ENCODE peak calls at places on chromosomes 16 and 17, in four cellular contexts. P, I, K and E are unnamed samples.
A peak's percentile ranks its signal among the peaks of the same experiment; 100 is the strongest.

GRCh38 chr17:82956146-82956725 is 116.4 kb upstream of the ZNF750 start:
- DNase-seq in K (no peak), P (no peak), I (no peak), E (no peak)

GRCh38 chr17:81396722-81397313 is 1.6 kb downstream of the BAHCC1 start:
- DNase-seq in I (no peak), P (peak; percentile 67), K (no peak), E (no peak)

GRCh38 chr16:88355389-88356123 is 27.2 kb upstream of the ZNF469 start:
- DNase-seq in P (no peak), I (no peak), K (no peak), E (no peak)

GRCh38 chr16:74825941-74826340 is 51.3 kb upstream of the FA2H start:
- DNase-seq in K (no peak), I (no peak), P (no peak), E (no peak)

GRCh38 chr16:11691771-11692170 is 23.5 kb downstream of the SNN start:
- DNase-seq in I (no peak), P (no peak), K (no peak), E (no peak)

GRCh38 chr17:19388791-19389190 is 1.8 kb upstream of the MFAP4 start:
- DNase-seq in K (no peak), I (no peak), P (no peak), E (no peak)

GRCh38 chr16:85652431-85653221 is 36.1 kb downstream of the GINS2 start:
- DNase-seq in P (peak; percentile 68), K (no peak), I (no peak), E (no peak)

GRCh38 chr16:53878216-53878615 is 174.3 kb downstream of the FTO start:
- DNase-seq in I (no peak), P (no peak), K (no peak), E (no peak)

GRCh38 chr16:19595043-19595767 is 39.7 kb downstream of the VPS35L start:
- DNase-seq in P (peak; percentile 50), I (peak; percentile 50), K (no peak), E (peak; percentile 33)

GRCh38 chr17:80101160-80101945 is at the start of gene GAA:
- DNase-seq in P (peak; percentile 91), K (peak; percentile 22), I (no peak), E (no peak)

GRCh38 chr16:68490829-68491575 is 42.7 kb upstream of the SMPD3 start:
- DNase-seq in P (no peak), I (peak; percentile 59), K (peak; percentile 13), E (peak; percentile 36)

GRCh38 chr16:81214745-81215166 is 23.7 kb upstream of the BCO1 start:
- DNase-seq in I (no peak), K (no peak), P (no peak), E (no peak)

GRCh38 chr16:15879255-15879804 is 9.1 kb downstream of the CEP20 start:
- DNase-seq in I (no peak), P (no peak), K (no peak), E (peak; percentile 71)

GRCh38 chr17:17063546-17064122 is 21.4 kb downstream of the MPRIP start:
- DNase-seq in I (no peak), K (no peak), P (peak; percentile 64), E (no peak)

GRCh38 chr16:15032547-15033308 is 23.1 kb downstream of the NTAN1 start:
- DNase-seq in I (no peak), K (no peak), P (no peak), E (no peak)

GRCh38 chr16:56530872-56531271 is 11.0 kb upstream of the BBS2 start:
- DNase-seq in I (no peak), P (no peak), K (no peak), E (no peak)

GRCh38 chr17:79546386-79546785 is 64.5 kb downstream of the RBFOX3 start:
- DNase-seq in I (no peak), P (no peak), K (no peak), E (no peak)

GRCh38 chr17:48037036-48037881 is at the start of gene COPZ2:
- DNase-seq in P (peak; percentile 75), I (no peak), K (no peak), E (no peak)

GRCh38 chr16:51009359-51009758 is 141.7 kb downstream of the SALL1 start:
- DNase-seq in K (no peak), P (no peak), I (no peak), E (no peak)

GRCh38 chr17:64133546-64134215 is 3.7 kb upstream of the ERN1 start:
- DNase-seq in K (peak; percentile 41), P (no peak), I (no peak), E (no peak)

GRCh38 chr17:62188713-62189112 is 123.6 kb upstream of the MED13 start:
- DNase-seq in I (no peak), P (no peak), K (no peak), E (peak; percentile 92)

GRCh38 chr16:70252355-70252988 is 732 bp upstream of the EXOSC6 start:
- DNase-seq in I (no peak), P (no peak), K (no peak), E (no peak)

GRCh38 chr16:51697454-51697853 is 546.4 kb upstream of the SALL1 start:
- DNase-seq in I (no peak), P (no peak), K (no peak), E (no peak)

GRCh38 chr16:57628008-57628781 is at the start of gene ADGRG1:
- DNase-seq in I (peak; percentile 84), P (peak; percentile 74), K (no peak), E (peak; percentile 87)

GRCh38 chr17:80068301-80069160 is 32.1 kb downstream of the CCDC40 start:
- DNase-seq in P (peak; percentile 40), K (no peak), I (no peak), E (no peak)

GRCh38 chr17:40069751-40070643 is 7.2 kb downstream of the THRA start:
- DNase-seq in I (no peak), K (no peak), P (peak; percentile 31), E (no peak)
- TF ChIP-seq CTCF in I (peak; percentile 27), K (peak; percentile 36), P (peak; percentile 29), E (peak; percentile 37)

GRCh38 chr16:22207715-22208360 is 1.8 kb downstream of the EEF2K start:
- DNase-seq in P (no peak), I (no peak), K (no peak), E (no peak)

GRCh38 chr16:22206013-22206846 is at the start of gene EEF2K:
- DNase-seq in K (peak; percentile 81), I (peak; percentile 66), P (peak; percentile 93), E (peak; percentile 76)

GRCh38 chr16:22206847-22207714 is 1.0 kb downstream of the EEF2K start:
- DNase-seq in P (peak; percentile 84), K (no peak), I (no peak), E (no peak)

GRCh38 chr16:22204091-22204655 is 1.9 kb upstream of the EEF2K start:
- DNase-seq in P (no peak), I (no peak), K (no peak), E (no peak)

DNA sequence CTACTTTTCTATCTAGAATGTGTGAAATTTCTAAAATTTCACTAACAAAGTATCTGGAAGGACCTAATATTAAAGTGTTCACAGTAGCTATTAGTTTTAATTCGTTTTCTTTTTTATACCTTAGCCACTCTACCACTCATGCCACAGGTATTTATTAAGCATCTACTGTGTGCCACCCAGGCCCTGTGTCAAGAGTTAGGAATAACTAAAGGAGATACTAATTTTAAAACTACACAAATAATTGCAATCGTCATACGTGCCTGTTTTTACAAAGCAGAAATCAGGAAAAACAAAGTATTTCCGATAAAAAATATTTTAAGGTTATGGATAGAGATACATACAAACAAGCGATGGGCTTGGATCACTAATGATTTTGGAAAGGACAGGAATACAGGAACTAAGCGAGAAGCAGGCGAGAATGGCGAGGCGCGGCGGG is 483 bp upstream of the EEF2K start:
- DNase-seq in K (no peak), I (no peak), P (no peak), E (no peak)
- H3K4me3 ChIP-seq in K (peak overlapping the region; percentile 47), I (peak overlapping the region; percentile 23), P (peak overlapping the region; percentile 95), E (peak overlapping the region; percentile 64)

GRCh38 chr16:89700649-89701424 is 668 bp downstream of the SPATA2L start:
- DNase-seq in I (no peak), K (no peak), P (no peak), E (no peak)
- TF ChIP-seq CTCF in I (peak; percentile 45), K (peak; percentile 29), P (no peak), E (peak; percentile 30)

DNA sequence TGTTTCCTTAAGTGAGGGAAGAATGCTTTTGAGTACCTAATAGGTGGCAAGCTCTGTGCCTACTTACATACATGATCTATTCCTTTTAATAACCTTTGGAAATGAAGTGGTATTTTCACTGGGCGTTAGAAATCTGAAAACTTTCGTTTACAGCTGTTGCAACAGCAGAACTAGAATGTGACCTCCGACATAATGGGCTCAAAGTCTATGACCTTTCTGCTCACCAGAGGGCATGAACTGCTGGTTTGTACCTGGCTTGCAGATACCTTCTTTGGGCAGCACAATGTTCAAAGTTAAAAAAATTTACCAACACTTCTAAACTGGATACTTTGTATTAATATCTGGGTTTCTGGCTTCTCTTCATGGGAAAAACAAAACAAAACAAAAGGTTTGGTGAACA is 24.3 kb downstream of the CA4 start:
- DNase-seq in I (no peak), K (no peak), P (no peak), E (no peak)
- H3K4me3 ChIP-seq in I (no peak overlapping the region), K (no peak overlapping the region), P (no peak overlapping the region), E (no peak overlapping the region)